ENCODE peak calls at places on chromosomes 6 and 20, in four cellular contexts. K is HepG2, X is K562, T is GM12878. Y is an unnamed sample.
A peak's percentile ranks its signal among the peaks of the same experiment; 100 is the strongest.

GRCh38 chr6:53956068-53956711 is 155.1 kb upstream of the MLIP start:
- DNase-seq in K (peak; percentile 79), X (peak; percentile 9), T (peak; percentile 8), Y (peak; percentile 56)

GRCh38 chr6:81613606-81614005 is 138.9 kb downstream of the TENT5A start:
- DNase-seq in K (no peak), X (no peak), T (no peak), Y (no peak)

GRCh38 chr20:32236048-32236533 is 28.4 kb downstream of the POFUT1 start:
- DNase-seq in K (no peak), X (no peak), T (no peak), Y (no peak)

GRCh38 chr6:35811699-35811995 is 6.5 kb downstream of the LHFPL5 start:
- DNase-seq in K (no peak), X (no peak), T (no peak), Y (no peak)

GRCh38 chr20:6579824-6580223 is 187.7 kb upstream of the BMP2 start:
- DNase-seq in K (no peak), X (no peak), T (no peak), Y (no peak)

GRCh38 chr6:114638346-114638745 is 295.5 kb upstream of the HS3ST5 start:
- DNase-seq in K (no peak), X (no peak), T (no peak), Y (no peak)

GRCh38 chr6:170125447-170126300 is 165.2 kb downstream of the DLL1 start:
- DNase-seq in K (no peak), X (no peak), T (no peak), Y (no peak)

GRCh38 chr6:55069132-55069781 is 105.1 kb upstream of the HCRTR2 start:
- DNase-seq in K (peak; percentile 49), X (no peak), T (no peak), Y (peak; percentile 12)

GRCh38 chr6:35727206-35727934 is 9.5 kb upstream of the ARMC12 start:
- DNase-seq in K (peak; percentile 65), X (peak; percentile 81), T (no peak), Y (peak; percentile 58)

GRCh38 chr6:56889492-56889891 is 65.4 kb upstream of the BEND6 start:
- DNase-seq in K (no peak), X (no peak), T (no peak), Y (no peak)

GRCh38 chr6:3911130-3911529 is 62.0 kb downstream of the FAM50B start:
- DNase-seq in K (no peak), X (no peak), T (no peak), Y (no peak)

GRCh38 chr6:34447381-34447780 is 18.5 kb upstream of the PACSIN1 start:
- DNase-seq in K (no peak), X (no peak), T (no peak), Y (no peak)

GRCh38 chr6:14066782-14067406 is 50.7 kb upstream of the CD83 start:
- DNase-seq in K (peak; percentile 55), X (peak; percentile 69), T (no peak), Y (peak; percentile 65)

GRCh38 chr6:53587291-53587690 is 42.4 kb upstream of the GCLC start:
- DNase-seq in K (no peak), X (no peak), T (no peak), Y (no peak)

GRCh38 chr6:38552136-38552535 is 87.6 kb downstream of the BTBD9 start:
- DNase-seq in K (no peak), X (no peak), T (peak; percentile 56), Y (no peak)

GRCh38 chr6:127641905-127642304 is 64.9 kb downstream of the C6orf58 start:
- DNase-seq in K (peak; percentile 26), X (no peak), T (no peak), Y (peak; percentile 39)

GRCh38 chr6:76681781-76682180 is 609.3 kb upstream of the IMPG1 start:
- DNase-seq in K (no peak), X (no peak), T (no peak), Y (no peak)

GRCh38 chr6:125789576-125790402 is 971 bp upstream of the NCOA7 start:
- DNase-seq in K (peak; percentile 54), X (peak; percentile 43), T (no peak), Y (no peak)

GRCh38 chr6:160789263-160790027 is 87.4 kb downstream of the PLG start:
- DNase-seq in K (no peak), X (no peak), T (peak; percentile 49), Y (no peak)

GRCh38 chr20:36147707-36148106 is 6.8 kb upstream of the EPB41L1 start:
- DNase-seq in K (no peak), X (no peak), T (no peak), Y (no peak)

GRCh38 chr6:42769051-42769450 is 12.8 kb upstream of the BICRAL start:
- DNase-seq in K (no peak), X (no peak), T (no peak), Y (no peak)

GRCh38 chr6:42762950-42763349 is 17.0 kb upstream of the TBCC start:
- DNase-seq in K (no peak), X (no peak), T (no peak), Y (no peak)

GRCh38 chr6:42762338-42762929 is 16.5 kb upstream of the TBCC start:
- DNase-seq in K (no peak), X (no peak), T (no peak), Y (no peak)

GRCh38 chr6:42764883-42765653 is 16.8 kb upstream of the BICRAL start:
- DNase-seq in K (no peak), X (no peak), T (no peak), Y (no peak)

GRCh38 chr6:42766163-42766670 is 15.6 kb upstream of the BICRAL start:
- DNase-seq in K (no peak), X (no peak), T (no peak), Y (no peak)
- TF ChIP-seq MYC in K (no peak), X (no peak), T (no peak), Y (no peak)

GRCh38 chr20:54138427-54138826 is 35.4 kb downstream of the CYP24A1 start:
- DNase-seq in K (no peak), X (no peak), T (no peak), Y (no peak)

GRCh38 chr20:54139188-54139587 is 34.6 kb downstream of the CYP24A1 start:
- DNase-seq in K (no peak), X (no peak), T (no peak), Y (no peak)

GRCh38 chr20:54134445-54135220 is 39.2 kb downstream of the CYP24A1 start:
- DNase-seq in K (peak; percentile 85), X (no peak), T (no peak), Y (no peak)

GRCh38 chr20:54140067-54140466 is 33.7 kb downstream of the CYP24A1 start:
- DNase-seq in K (no peak), X (no peak), T (no peak), Y (no peak)

DNA sequence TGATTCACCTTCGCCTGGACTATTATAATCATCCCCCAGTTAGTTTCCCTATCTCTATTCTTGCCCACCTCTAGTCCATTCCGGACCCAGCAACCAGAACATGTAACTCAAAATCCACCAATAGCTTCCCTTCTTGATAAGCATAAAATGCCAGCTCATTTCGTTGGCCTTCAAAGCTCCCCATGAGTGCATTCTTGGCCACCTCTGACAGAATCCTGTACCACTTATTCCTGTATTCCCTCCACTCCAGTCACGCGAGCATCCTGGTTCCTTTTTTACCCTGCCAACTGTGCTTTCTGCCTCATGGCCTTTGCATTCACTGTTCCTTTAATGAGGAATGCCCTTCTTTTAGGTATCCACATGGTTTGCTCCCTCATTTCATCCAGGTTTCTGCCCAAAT is 36.7 kb downstream of the CYP24A1 start:
- DNase-seq in K (no peak), X (no peak), T (no peak), Y (no peak)
- TF ChIP-seq USF2 in K (no peak), X (no peak), T (no peak), Y (no peak)

DNA sequence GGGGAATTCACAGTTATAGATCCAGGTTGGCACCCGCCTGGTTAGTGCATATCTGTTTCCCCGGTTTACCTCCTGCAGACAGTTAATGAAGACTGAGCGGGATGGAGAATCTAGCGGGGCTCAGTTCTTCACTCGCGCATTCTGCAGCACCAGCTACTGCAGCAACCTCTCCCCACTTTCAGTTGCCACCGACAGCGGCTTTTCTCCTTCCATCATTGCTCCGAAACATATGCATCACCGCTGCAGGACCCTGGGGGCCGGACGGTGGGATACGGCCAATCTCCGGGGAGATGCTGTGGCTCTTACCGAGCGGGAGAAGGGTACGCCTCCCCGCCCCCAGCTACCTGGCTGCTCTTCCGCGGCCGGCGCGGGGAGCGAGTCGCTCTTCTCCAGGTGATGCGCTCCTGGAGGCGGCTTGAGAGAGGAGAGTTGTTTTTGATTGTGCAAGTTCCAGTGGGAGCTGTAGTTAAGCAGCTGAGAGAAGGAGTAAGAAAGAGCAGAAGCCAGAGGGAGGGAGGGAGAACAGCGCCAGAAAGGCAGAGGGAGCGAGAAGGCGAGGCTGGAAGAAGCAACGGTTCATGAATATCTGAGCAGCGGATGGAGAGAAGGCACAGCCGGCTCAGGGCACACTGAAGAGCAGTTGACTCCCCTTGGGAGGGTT is at the start of gene SGK1:
- DNase-seq in K (no peak), X (no peak), T (no peak), Y (no peak)
- TF ChIP-seq EP300 in K (no peak), X (no peak), T (no peak), Y (no peak)

GRCh38 chr20:4813076-4813838 is 91.5 kb downstream of the PRND start:
- DNase-seq in K (no peak), X (no peak), T (peak; percentile 43), Y (no peak)

GRCh38 chr20:4815618-4816017 is 93.9 kb downstream of the PRND start:
- DNase-seq in K (no peak), X (no peak), T (no peak), Y (no peak)

GRCh38 chr20:4812641-4813075 is 90.9 kb downstream of the PRND start:
- DNase-seq in K (no peak), X (no peak), T (no peak), Y (no peak)

GRCh38 chr20:4813839-4814695 is 92.4 kb downstream of the PRND start:
- DNase-seq in K (no peak), X (no peak), T (peak; percentile 91), Y (no peak)

DNA sequence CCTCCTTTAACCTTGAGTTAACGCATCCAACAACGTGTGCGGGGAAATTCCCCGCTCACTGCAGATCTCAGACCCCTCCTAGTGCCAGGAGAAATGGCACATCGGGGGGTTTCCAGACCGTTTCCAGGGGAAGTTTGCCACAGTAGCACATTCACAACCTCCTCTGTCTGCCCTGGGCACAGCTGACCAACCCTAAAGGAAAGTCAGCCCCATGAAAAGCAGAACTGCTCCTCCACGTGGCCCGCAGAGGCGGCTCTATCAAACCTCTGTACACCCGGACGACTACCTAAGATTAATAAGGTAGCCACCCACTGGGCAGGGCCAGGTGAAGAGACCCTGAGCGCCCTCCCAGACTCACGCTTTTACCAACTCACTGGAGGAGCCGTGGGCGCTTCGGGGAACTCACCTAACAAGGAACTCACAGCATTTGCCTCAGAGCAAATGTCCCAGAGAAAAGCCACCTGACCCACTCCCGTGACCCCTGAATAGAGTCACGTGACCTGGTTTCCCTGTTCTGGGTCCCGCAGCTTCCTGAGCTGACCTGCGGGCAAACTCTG is 93.1 kb downstream of the PRND start:
- DNase-seq in K (no peak), X (no peak), T (peak; percentile 83), Y (no peak)
- TF ChIP-seq MYC in K (no peak), X (no peak), T (peak; percentile 92), Y (no peak)